ENCODE peak calls at places on chromosomes 2 and 18, in five cellular contexts. One of them, this sample, is unnamed.

GRCh38 chr2:66587216-66587615 is 152.3 kb downstream of the MEIS1 start:
- DNase-seq in HEK293T: peak
- DNase-seq in HepG2: peak
- DNase-seq in GM12878: no peak
- DNase-seq in K562: no peak
- DNase-seq in this sample: no peak

GRCh38 chr2:128262315-128263253 is 56.1 kb downstream of the HS6ST1 start:
- DNase-seq in HEK293T: no peak
- DNase-seq in HepG2: no peak
- DNase-seq in GM12878: no peak
- DNase-seq in K562: no peak
- DNase-seq in this sample: no peak

GRCh38 chr2:144351687-144352086 is 168.2 kb downstream of the ZEB2 start:
- DNase-seq in HEK293T: no peak
- DNase-seq in HepG2: no peak
- DNase-seq in GM12878: no peak
- DNase-seq in K562: no peak
- DNase-seq in this sample: no peak

GRCh38 chr2:239519081-239519920 is 118.5 kb upstream of the HDAC4 start:
- DNase-seq in HEK293T: no peak
- DNase-seq in HepG2: no peak
- DNase-seq in GM12878: no peak
- DNase-seq in K562: no peak
- DNase-seq in this sample: peak

GRCh38 chr2:8889978-8890377 is 52.6 kb upstream of the KIDINS220 start:
- DNase-seq in HEK293T: no peak
- DNase-seq in HepG2: no peak
- DNase-seq in GM12878: no peak
- DNase-seq in K562: no peak
- DNase-seq in this sample: no peak

GRCh38 chr18:11741505-11742145 is 52.6 kb downstream of the GNAL start:
- DNase-seq in HEK293T: peak
- DNase-seq in HepG2: peak
- DNase-seq in GM12878: no peak
- DNase-seq in K562: peak
- DNase-seq in this sample: peak

GRCh38 chr2:179771791-179772190 is 89.6 kb downstream of the ZNF385B start:
- DNase-seq in HEK293T: no peak
- DNase-seq in HepG2: no peak
- DNase-seq in GM12878: no peak
- DNase-seq in K562: no peak
- DNase-seq in this sample: no peak

GRCh38 chr18:66682855-66683322 is 79.0 kb upstream of the CDH19 start:
- DNase-seq in HEK293T: no peak
- DNase-seq in HepG2: no peak
- DNase-seq in GM12878: no peak
- DNase-seq in K562: no peak
- DNase-seq in this sample: peak

GRCh38 chr2:158489366-158490112 is 32.8 kb downstream of the PKP4 start:
- DNase-seq in HEK293T: peak
- DNase-seq in HepG2: no peak
- DNase-seq in GM12878: no peak
- DNase-seq in K562: no peak
- DNase-seq in this sample: peak

GRCh38 chr2:220504890-220505564 is 877.6 kb downstream of the SLC4A3 start:
- DNase-seq in HEK293T: no peak
- DNase-seq in HepG2: peak
- DNase-seq in GM12878: no peak
- DNase-seq in K562: no peak
- DNase-seq in this sample: no peak

GRCh38 chr2:127448526-127448925 is 30.3 kb downstream of the PROC start:
- DNase-seq in HEK293T: no peak
- DNase-seq in HepG2: no peak
- DNase-seq in GM12878: no peak
- DNase-seq in K562: no peak
- DNase-seq in this sample: no peak

GRCh38 chr18:47594063-47594462 is 336.4 kb downstream of the SMAD2 start:
- DNase-seq in HEK293T: no peak
- DNase-seq in HepG2: no peak
- DNase-seq in GM12878: no peak
- DNase-seq in K562: no peak
- DNase-seq in this sample: peak

GRCh38 chr2:47534179-47534919 is 131.4 kb downstream of the MSH2 start:
- DNase-seq in HEK293T: peak
- DNase-seq in HepG2: no peak
- DNase-seq in GM12878: no peak
- DNase-seq in K562: peak
- DNase-seq in this sample: peak

GRCh38 chr2:160353166-160353565 is 140.4 kb downstream of the RBMS1 start:
- DNase-seq in HEK293T: peak
- DNase-seq in HepG2: no peak
- DNase-seq in GM12878: no peak
- DNase-seq in K562: no peak
- DNase-seq in this sample: no peak

GRCh38 chr2:197799072-197799471 is 5.3 kb upstream of the PLCL1 start:
- DNase-seq in HEK293T: no peak
- DNase-seq in HepG2: no peak
- DNase-seq in GM12878: no peak
- DNase-seq in K562: no peak
- DNase-seq in this sample: no peak

GRCh38 chr2:69831354-69831905 is 2.0 kb downstream of the GMCL1 start:
- DNase-seq in HEK293T: no peak
- DNase-seq in HepG2: peak
- DNase-seq in GM12878: no peak
- DNase-seq in K562: no peak
- DNase-seq in this sample: no peak

GRCh38 chr18:54147439-54147838 is 77.0 kb downstream of the MBD2 start:
- DNase-seq in HEK293T: no peak
- DNase-seq in HepG2: no peak
- DNase-seq in GM12878: peak
- DNase-seq in K562: no peak
- DNase-seq in this sample: no peak

GRCh38 chr2:236644502-236644911 is 74.9 kb downstream of the ACKR3 start:
- DNase-seq in HEK293T: no peak
- DNase-seq in HepG2: no peak
- DNase-seq in GM12878: no peak
- DNase-seq in K562: no peak
- DNase-seq in this sample: no peak

GRCh38 chr2:99554238-99554637 is 64.4 kb upstream of the REV1 start:
- DNase-seq in HEK293T: no peak
- DNase-seq in HepG2: no peak
- DNase-seq in GM12878: no peak
- DNase-seq in K562: peak
- DNase-seq in this sample: no peak

GRCh38 chr2:209721497-209721896 is 50.1 kb upstream of the UNC80 start:
- DNase-seq in HEK293T: no peak
- DNase-seq in HepG2: no peak
- DNase-seq in GM12878: no peak
- DNase-seq in K562: no peak
- DNase-seq in this sample: no peak

GRCh38 chr2:209713219-209713618 is 58.4 kb upstream of the UNC80 start:
- DNase-seq in HEK293T: no peak
- DNase-seq in HepG2: no peak
- DNase-seq in GM12878: no peak
- DNase-seq in K562: no peak
- DNase-seq in this sample: no peak

DNA sequence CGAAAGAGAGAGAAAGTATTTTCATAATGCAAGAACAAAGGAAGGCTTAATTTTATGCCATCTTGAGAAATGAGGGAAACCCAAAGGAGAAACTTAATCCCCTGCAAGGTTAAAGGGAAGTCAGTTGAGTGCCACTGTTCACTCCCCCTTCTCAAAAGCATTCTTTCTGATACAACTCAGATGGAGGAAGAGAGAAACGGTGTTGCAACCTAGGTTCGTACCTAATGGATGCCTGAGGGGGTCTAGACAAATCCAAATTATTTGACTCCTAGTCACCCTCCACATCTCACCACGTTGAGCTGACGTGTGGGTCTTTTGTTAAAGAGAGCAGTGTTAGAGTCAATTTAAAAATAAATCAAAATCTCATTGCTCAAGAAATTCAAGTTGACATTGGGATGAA is 52.6 kb upstream of the UNC80 start:
- DNase-seq in HEK293T: no peak
- DNase-seq in HepG2: no peak
- DNase-seq in GM12878: no peak
- DNase-seq in K562: no peak
- DNase-seq in this sample: no peak
- TF ChIP-seq FOXM1 in HEK293T: no peak
- TF ChIP-seq FOXM1 in HepG2: no peak
- TF ChIP-seq FOXM1 in GM12878: no peak
- TF ChIP-seq FOXM1 in K562: no peak
- TF ChIP-seq FOXM1 in this sample: no peak

DNA sequence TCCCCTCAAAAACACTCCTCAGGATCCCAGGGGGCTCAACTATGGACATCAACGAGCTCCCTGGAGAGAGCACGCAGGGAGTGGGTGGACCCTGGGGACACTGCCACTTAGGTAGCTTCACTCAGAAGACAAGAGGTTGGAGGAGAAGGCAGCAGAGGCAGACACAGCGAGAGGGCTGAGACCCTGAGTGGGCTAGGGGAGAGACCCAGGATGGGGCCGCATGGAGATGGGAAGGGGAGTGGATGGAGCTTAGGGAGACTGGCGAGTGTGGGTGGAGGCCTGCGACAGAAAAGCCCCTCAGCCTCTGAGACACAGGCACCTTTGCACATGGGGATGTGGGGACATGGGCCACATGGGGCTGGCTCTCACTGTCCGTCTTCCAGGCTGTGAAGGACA is 70.9 kb downstream of the ASB1 start:
- DNase-seq in HEK293T: no peak
- DNase-seq in HepG2: no peak
- DNase-seq in GM12878: no peak
- DNase-seq in K562: no peak
- DNase-seq in this sample: no peak
- TF ChIP-seq FOXM1 in HEK293T: no peak
- TF ChIP-seq FOXM1 in HepG2: no peak
- TF ChIP-seq FOXM1 in GM12878: no peak
- TF ChIP-seq FOXM1 in K562: no peak
- TF ChIP-seq FOXM1 in this sample: no peak

GRCh38 chr2:96108578-96109561 is 7.5 kb downstream of the ADRA2B start:
- DNase-seq in HEK293T: no peak
- DNase-seq in HepG2: no peak
- DNase-seq in GM12878: no peak
- DNase-seq in K562: no peak
- DNase-seq in this sample: no peak
- TF ChIP-seq FOXM1 in HEK293T: no peak
- TF ChIP-seq FOXM1 in HepG2: no peak
- TF ChIP-seq FOXM1 in GM12878: no peak
- TF ChIP-seq FOXM1 in K562: no peak
- TF ChIP-seq FOXM1 in this sample: no peak

DNA sequence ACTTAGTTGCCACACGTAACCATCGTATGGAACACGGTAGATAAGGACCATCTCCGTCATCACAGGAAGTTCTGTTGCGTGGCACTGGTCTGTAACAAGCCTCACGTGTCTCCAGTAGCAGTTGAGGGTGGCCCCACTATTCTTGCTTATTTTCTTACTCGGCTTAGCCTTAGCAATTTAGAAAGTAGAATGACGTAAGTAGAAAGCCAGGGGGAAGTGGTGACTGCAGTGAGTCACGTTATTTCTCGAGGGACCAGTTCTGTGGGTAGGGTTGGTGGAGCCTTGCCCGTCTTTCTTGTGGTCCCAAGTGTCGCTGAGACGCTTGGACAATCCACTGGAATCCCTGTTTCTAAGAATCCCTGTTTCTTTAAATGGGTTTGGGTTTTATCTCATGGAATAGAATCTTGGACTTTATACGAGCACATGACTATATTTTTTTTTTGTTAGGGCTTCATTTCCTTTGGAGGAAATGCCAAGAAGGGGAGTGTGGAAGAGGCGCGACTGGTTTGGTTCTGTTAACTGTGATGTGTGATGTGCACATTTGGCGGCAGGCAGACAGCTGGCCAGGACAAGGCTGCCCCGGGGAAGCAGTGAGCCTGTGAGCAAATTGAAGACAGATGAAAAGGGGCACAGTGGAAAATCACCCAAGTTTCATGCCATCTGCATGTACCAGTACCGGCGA is 96.2 kb downstream of the CABLES1 start:
- DNase-seq in HEK293T: no peak
- DNase-seq in HepG2: no peak
- DNase-seq in GM12878: peak
- DNase-seq in K562: no peak
- DNase-seq in this sample: peak
- TF ChIP-seq FOXM1 in HEK293T: no peak
- TF ChIP-seq FOXM1 in HepG2: no peak
- TF ChIP-seq FOXM1 in GM12878: peak
- TF ChIP-seq FOXM1 in K562: no peak
- TF ChIP-seq FOXM1 in this sample: no peak